ENCODE peak calls at places on chromosome 21, in five cellular contexts. S is omental fat pad; H is CD8-positive, alpha-beta T cell; U is GM10248; J is chondrocyte. F is an unnamed sample.
A peak's percentile ranks its signal among the peaks of the same experiment; 100 is the strongest.

GRCh38 chr21:45022348-45022675 is 52.1 kb upstream of the ADARB1 start:
- DNase-seq in S (no peak), J (no peak), U (no peak), H (no peak), F (no peak)

GRCh38 chr21:14871861-14872260 is 192.9 kb downstream of the NRIP1 start:
- DNase-seq in H (no peak), J (no peak), S (no peak), U (no peak), F (no peak)

GRCh38 chr21:19076031-19076430 is 672.4 kb upstream of the TMPRSS15 start:
- DNase-seq in S (no peak), H (no peak), J (no peak), U (no peak), F (no peak)

GRCh38 chr21:32173106-32173755 is 105.6 kb downstream of the MIS18A start:
- DNase-seq in J (no peak), H (no peak), U (no peak), S (no peak), F (no peak)

GRCh38 chr21:26732442-26733221 is 112.6 kb downstream of the ADAMTS1 start:
- DNase-seq in S (no peak), H (peak; percentile 6), J (no peak), U (no peak), F (peak; percentile 42)

GRCh38 chr21:14215971-14216621 is at the start of gene RBM11:
- DNase-seq in J (peak; percentile 63), U (peak; percentile 73), H (peak; percentile 84), S (peak; percentile 37), F (peak; percentile 59)

GRCh38 chr21:25717491-25718139 is 17.1 kb downstream of the ATP5PF start:
- DNase-seq in H (no peak), U (no peak), S (no peak), J (no peak), F (no peak)

GRCh38 chr21:44865561-44866280 is 7.8 kb downstream of the PTTG1IP start:
- DNase-seq in S (no peak), U (no peak), H (peak; percentile 38), J (no peak), F (no peak)

GRCh38 chr21:32257952-32258785 is 20.7 kb downstream of the MIS18A start:
- DNase-seq in S (peak; percentile 32), J (no peak), U (peak; percentile 74), H (peak; percentile 27), F (peak; percentile 65)

GRCh38 chr21:41064325-41064724 is 103.6 kb upstream of the BACE2 start:
- DNase-seq in J (no peak), U (no peak), H (no peak), S (no peak), F (no peak)

GRCh38 chr21:37077403-37077802 is 4.3 kb downstream of the TTC3 start:
- DNase-seq in J (no peak), H (no peak), U (no peak), S (no peak), F (no peak)

GRCh38 chr21:45870851-45871615 is 110.5 kb upstream of the COL6A1 start:
- DNase-seq in S (no peak), H (no peak), J (peak; percentile 73), U (no peak), F (no peak)

GRCh38 chr21:32908529-32908928 is 117.2 kb upstream of the OLIG2 start:
- DNase-seq in S (no peak), U (no peak), H (no peak), J (no peak), F (no peak)

GRCh38 chr21:45012661-45013270 is 61.6 kb upstream of the ADARB1 start:
- DNase-seq in U (no peak), S (no peak), J (peak; percentile 72), H (no peak), F (no peak)

GRCh38 chr21:45029968-45030636 is 44.3 kb upstream of the ADARB1 start:
- DNase-seq in S (no peak), J (peak; percentile 83), U (no peak), H (no peak), F (no peak)

GRCh38 chr21:19999369-20000272 is 998.6 kb upstream of the NCAM2 start:
- DNase-seq in J (no peak), U (no peak), H (no peak), S (no peak), F (no peak)

GRCh38 chr21:37767984-37768383 is 148.3 kb downstream of the KCNJ6 start:
- DNase-seq in S (no peak), J (no peak), U (no peak), H (no peak), F (no peak)

GRCh38 chr21:45592208-45592619 is 50.0 kb upstream of the SLC19A1 start:
- DNase-seq in S (no peak), H (peak; percentile 72), J (no peak), U (peak; percentile 80), F (no peak)

GRCh38 chr21:43303240-43304178 is 123.4 kb downstream of the SIK1 start:
- DNase-seq in J (peak; percentile 75), H (no peak), U (no peak), S (no peak), F (no peak)

GRCh38 chr21:40846566-40847411 is at the start of gene DSCAM:
- DNase-seq in J (no peak), H (no peak), S (no peak), U (no peak), F (peak; percentile 28)

GRCh38 chr21:27803571-27803970 is 836.7 kb upstream of the ADAMTS5 start:
- DNase-seq in U (no peak), J (no peak), H (no peak), S (no peak), F (no peak)

GRCh38 chr21:25457411-25457810 is 149.9 kb downstream of the MRPL39 start:
- DNase-seq in U (peak; percentile 53), S (no peak), H (no peak), J (no peak), F (no peak)

GRCh38 chr21:45747802-45748445 is 104.4 kb downstream of the PCBP3 start:
- DNase-seq in U (no peak), H (no peak), J (peak; percentile 81), S (no peak), F (no peak)

GRCh38 chr21:31908106-31909031 is 35.5 kb downstream of the HUNK start:
- DNase-seq in H (no peak), J (no peak), U (no peak), S (no peak), F (no peak)

GRCh38 chr21:39867198-39867650 is at the start of gene PCP4:
- DNase-seq in S (peak; percentile 26), H (no peak), U (peak; percentile 32), J (no peak), F (peak; percentile 73)

GRCh38 chr21:37088196-37088595 is 15.1 kb downstream of the TTC3 start:
- DNase-seq in H (no peak), U (no peak), S (no peak), J (no peak), F (no peak)

GRCh38 chr21:42163511-42163863 is 55.5 kb upstream of the ABCG1 start:
- DNase-seq in U (no peak), H (no peak), J (no peak), S (no peak), F (no peak)

GRCh38 chr21:32733356-32733755 is 5.5 kb upstream of the SYNJ1 start:
- DNase-seq in S (no peak), H (no peak), U (no peak), J (no peak), F (no peak)

GRCh38 chr21:42858957-42859890 is 20.1 kb downstream of the WDR4 start:
- DNase-seq in J (no peak), H (no peak), S (no peak), U (no peak), F (no peak)

GRCh38 chr21:15515908-15516307 is 213.9 kb upstream of the USP25 start:
- DNase-seq in J (no peak), S (no peak), U (no peak), H (no peak), F (no peak)

GRCh38 chr21:15895142-15896106 is 165.6 kb downstream of the USP25 start:
- DNase-seq in U (no peak), J (no peak), S (no peak), H (no peak), F (no peak)

GRCh38 chr21:21268061-21268471 is 269.9 kb downstream of the NCAM2 start:
- DNase-seq in U (no peak), S (no peak), H (no peak), J (no peak), F (no peak)

GRCh38 chr21:21845901-21846396 is 847.7 kb downstream of the NCAM2 start:
- DNase-seq in S (no peak), H (no peak), U (no peak), J (no peak), F (no peak)

GRCh38 chr21:35051287-35051818 is 2.3 kb upstream of the RUNX1 start:
- DNase-seq in U (peak; percentile 58), H (peak; percentile 84), J (no peak), S (no peak), F (peak; percentile 58)
- TF ChIP-seq CTCF in U (peak; percentile 62), H (peak; percentile 58), J (peak; percentile 74), S (no peak), F (peak; percentile 69)

DNA sequence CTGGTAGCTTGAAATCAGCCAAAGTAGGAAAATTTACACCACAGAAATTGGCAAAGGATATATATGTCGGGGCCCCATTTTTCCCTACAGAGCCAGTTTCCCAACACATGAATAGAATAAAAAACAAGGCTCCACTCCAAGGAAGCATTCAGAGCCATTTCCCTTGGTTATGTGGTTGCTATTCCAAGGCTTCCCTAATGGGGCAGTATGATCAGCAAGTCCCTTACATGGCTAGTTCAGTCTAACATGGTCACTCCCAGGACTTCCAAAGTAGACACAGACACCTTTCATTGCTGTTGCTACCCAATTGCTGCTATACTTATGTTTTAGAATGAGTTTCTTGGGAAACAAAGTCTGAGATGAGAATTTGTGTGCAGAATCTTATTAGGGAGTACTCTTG is 93.1 kb downstream of the C21orf91 start:
- DNase-seq in J (no peak), U (no peak), S (no peak), H (no peak), F (no peak)
- TF ChIP-seq CTCF in J (peak; percentile 31), U (no peak), S (no peak), H (no peak), F (peak; percentile 24)

GRCh38 chr21:29196664-29197052 is 66.2 kb downstream of the MAP3K7CL start:
- DNase-seq in U (peak; percentile 23), H (no peak), S (no peak), J (no peak), F (no peak)

GRCh38 chr21:29193907-29194306 is 63.5 kb downstream of the MAP3K7CL start:
- DNase-seq in J (no peak), H (no peak), U (no peak), S (no peak), F (no peak)

GRCh38 chr21:29194342-29194741 is 63.9 kb downstream of the MAP3K7CL start:
- DNase-seq in S (no peak), H (no peak), J (no peak), U (no peak), F (no peak)

GRCh38 chr21:29194847-29195246 is 64.4 kb downstream of the MAP3K7CL start:
- DNase-seq in H (no peak), S (no peak), J (no peak), U (no peak), F (no peak)

GRCh38 chr21:29196021-29196663 is 65.7 kb downstream of the MAP3K7CL start:
- DNase-seq in S (peak; percentile 58), H (peak; percentile 31), U (peak; percentile 82), J (no peak), F (no peak)
- TF ChIP-seq CTCF in S (no peak), H (peak; percentile 24), U (peak; percentile 50), J (peak; percentile 68), F (peak; percentile 34)

GRCh38 chr21:38796426-38796825 is 9.3 kb upstream of the ETS2 start:
- DNase-seq in S (no peak), J (no peak), U (no peak), H (no peak), F (no peak)
- TF ChIP-seq CTCF in S (no peak), J (peak; percentile 23), U (no peak), H (no peak), F (no peak)

F was measured in neural crest cell.